ENCODE peak calls at places on chromosomes 2 and 18, in six cellular contexts. One of them, this sample, is unnamed.

GRCh38 chr2:11419781-11420180 is 46.2 kb downstream of the E2F6 start:
- DNase-seq in T1000: no peak
- DNase-seq in H4: no peak
- DNase-seq in B cell: no peak
- DNase-seq in cardiac fibroblast: peak; percentile 29
- DNase-seq in T-cell: no peak
- DNase-seq in this sample: no peak

GRCh38 chr2:134193006-134193405 is 60.9 kb upstream of the MGAT5 start:
- DNase-seq in T1000: no peak
- DNase-seq in H4: no peak
- DNase-seq in B cell: no peak
- DNase-seq in cardiac fibroblast: peak; percentile 35
- DNase-seq in T-cell: no peak
- DNase-seq in this sample: no peak

GRCh38 chr2:41879367-41879871 is 168.4 kb upstream of the PKDCC start:
- DNase-seq in T1000: no peak
- DNase-seq in H4: no peak
- DNase-seq in B cell: no peak
- DNase-seq in cardiac fibroblast: peak; percentile 36
- DNase-seq in T-cell: no peak
- DNase-seq in this sample: no peak

GRCh38 chr2:102522169-102522568 is 49.1 kb downstream of the SLC9A4 start:
- DNase-seq in T1000: no peak
- DNase-seq in H4: no peak
- DNase-seq in B cell: no peak
- DNase-seq in cardiac fibroblast: no peak
- DNase-seq in T-cell: no peak
- DNase-seq in this sample: no peak

GRCh38 chr2:21175895-21176646 is 52.3 kb downstream of the TDRD15 start:
- DNase-seq in T1000: no peak
- DNase-seq in H4: no peak
- DNase-seq in B cell: no peak
- DNase-seq in cardiac fibroblast: no peak
- DNase-seq in T-cell: no peak
- DNase-seq in this sample: no peak

GRCh38 chr2:216235896-216236295 is 126.7 kb downstream of the XRCC5 start:
- DNase-seq in T1000: no peak
- DNase-seq in H4: no peak
- DNase-seq in B cell: no peak
- DNase-seq in cardiac fibroblast: no peak
- DNase-seq in T-cell: no peak
- DNase-seq in this sample: no peak

GRCh38 chr2:121530210-121530562 is 494 bp upstream of the RNU4ATAC start:
- DNase-seq in T1000: peak; percentile 73
- DNase-seq in H4: peak; percentile 56
- DNase-seq in B cell: no peak
- DNase-seq in cardiac fibroblast: peak; percentile 78
- DNase-seq in T-cell: no peak
- DNase-seq in this sample: no peak

GRCh38 chr2:11677146-11678055 is 7.4 kb upstream of the NTSR2 start:
- DNase-seq in T1000: no peak
- DNase-seq in H4: no peak
- DNase-seq in B cell: no peak
- DNase-seq in cardiac fibroblast: no peak
- DNase-seq in T-cell: no peak
- DNase-seq in this sample: no peak

GRCh38 chr2:176491172-176491904 is 222.1 kb downstream of the MTX2 start:
- DNase-seq in T1000: peak; percentile 30
- DNase-seq in H4: peak; percentile 98
- DNase-seq in B cell: peak; percentile 52
- DNase-seq in cardiac fibroblast: peak; percentile 96
- DNase-seq in T-cell: no peak
- DNase-seq in this sample: no peak

GRCh38 chr2:888211-888801 is 62.3 kb upstream of the SNTG2 start:
- DNase-seq in T1000: no peak
- DNase-seq in H4: no peak
- DNase-seq in B cell: no peak
- DNase-seq in cardiac fibroblast: no peak
- DNase-seq in T-cell: no peak
- DNase-seq in this sample: no peak

GRCh38 chr2:176177580-176178270 is 10.7 kb upstream of the HOXD1 start:
- DNase-seq in T1000: no peak
- DNase-seq in H4: no peak
- DNase-seq in B cell: no peak
- DNase-seq in cardiac fibroblast: no peak
- DNase-seq in T-cell: no peak
- DNase-seq in this sample: no peak

GRCh38 chr2:84888401-84889276 is 7.8 kb upstream of the TRABD2A start:
- DNase-seq in T1000: no peak
- DNase-seq in H4: peak; percentile 76
- DNase-seq in B cell: peak; percentile 74
- DNase-seq in cardiac fibroblast: peak; percentile 66
- DNase-seq in T-cell: no peak
- DNase-seq in this sample: no peak

GRCh38 chr2:241272298-241272721 is 43.2 kb downstream of the HDLBP start:
- DNase-seq in T1000: no peak
- DNase-seq in H4: no peak
- DNase-seq in B cell: peak; percentile 70
- DNase-seq in cardiac fibroblast: peak; percentile 33
- DNase-seq in T-cell: no peak
- DNase-seq in this sample: no peak

GRCh38 chr2:8132371-8132831 is 549.5 kb upstream of the ID2 start:
- DNase-seq in T1000: no peak
- DNase-seq in H4: no peak
- DNase-seq in B cell: no peak
- DNase-seq in cardiac fibroblast: no peak
- DNase-seq in T-cell: no peak
- DNase-seq in this sample: no peak

GRCh38 chr2:10329880-10330699 is 27.4 kb downstream of the HPCAL1 start:
- DNase-seq in T1000: peak; percentile 26
- DNase-seq in H4: no peak
- DNase-seq in B cell: peak; percentile 29
- DNase-seq in cardiac fibroblast: peak; percentile 30
- DNase-seq in T-cell: peak; percentile 43
- DNase-seq in this sample: no peak

GRCh38 chr2:72095364-72095763 is 52.3 kb downstream of the CYP26B1 start:
- DNase-seq in T1000: no peak
- DNase-seq in H4: no peak
- DNase-seq in B cell: no peak
- DNase-seq in cardiac fibroblast: no peak
- DNase-seq in T-cell: no peak
- DNase-seq in this sample: no peak

GRCh38 chr18:68557183-68557582 is 157.7 kb downstream of the TMX3 start:
- DNase-seq in T1000: no peak
- DNase-seq in H4: no peak
- DNase-seq in B cell: no peak
- DNase-seq in cardiac fibroblast: no peak
- DNase-seq in T-cell: no peak
- DNase-seq in this sample: no peak

GRCh38 chr2:191428141-191428540 is 182.9 kb downstream of the MYO1B start:
- DNase-seq in T1000: no peak
- DNase-seq in H4: no peak
- DNase-seq in B cell: no peak
- DNase-seq in cardiac fibroblast: no peak
- DNase-seq in T-cell: no peak
- DNase-seq in this sample: no peak

GRCh38 chr2:88919087-88919738 is 227.7 kb downstream of the RPIA start:
- DNase-seq in T1000: no peak
- DNase-seq in H4: peak; percentile 4
- DNase-seq in B cell: peak; percentile 32
- DNase-seq in cardiac fibroblast: peak; percentile 37
- DNase-seq in T-cell: no peak
- DNase-seq in this sample: no peak

GRCh38 chr2:3665886-3666612 is 8.0 kb downstream of the ALLC start:
- DNase-seq in T1000: no peak
- DNase-seq in H4: no peak
- DNase-seq in B cell: no peak
- DNase-seq in cardiac fibroblast: no peak
- DNase-seq in T-cell: no peak
- DNase-seq in this sample: no peak

GRCh38 chr2:74632209-74632938 is 15.8 kb downstream of the M1AP start:
- DNase-seq in T1000: no peak
- DNase-seq in H4: peak; percentile 77
- DNase-seq in B cell: no peak
- DNase-seq in cardiac fibroblast: peak; percentile 40
- DNase-seq in T-cell: no peak
- DNase-seq in this sample: no peak

This sample was measured in effector memory CD4-positive, alpha-beta T cell.